ENCODE peak calls at places on chromosome 5, in ten cellular contexts. K is WTC11; Y is KBM-7; X is B cell; A is CD8-positive, alpha-beta T cell; E is activated T-cell treated with anti-CD3 and anti-CD28 coated beads for 24 hours; O is neural progenitor cell; Q is stimulated activated effector memory CD8-positive, alpha-beta T cell treated with anti-CD3 and anti-CD28 coated beads, Interleukin-12 subunit alpha, Interleukin-12 subunit beta, amount 100 ng/mL, for 72 hours; B is CD4-positive, CD25-positive, alpha-beta regulatory T cell; N is stimulated activated CD8-positive, alpha-beta memory T cell treated with anti-CD3 and anti-CD28 coated beads, Interleukin-4, amount 100 ng/mL, for 4 hours. L is an unnamed sample.

GRCh38 chr5:73307645-73308346 is 134.8 kb downstream of the TMEM174 start:
- DNase-seq in K (no peak), Y (no peak), X (no peak), A (no peak), E (no peak), O (no peak), Q (no peak), B (no peak), N (no peak), L (no peak)

GRCh38 chr5:88183255-88183654 is 85.4 kb downstream of the TMEM161B start:
- DNase-seq in K (no peak), Y (no peak), X (no peak), A (no peak), E (no peak), O (no peak), Q (no peak), B (no peak), N (no peak), L (no peak)

GRCh38 chr5:160887780-160888179 is 35.8 kb upstream of the ATP10B start:
- DNase-seq in K (no peak), Y (no peak), X (no peak), A (no peak), E (no peak), O (no peak), Q (no peak), B (no peak), N (no peak), L (no peak)

GRCh38 chr5:127909078-127909477 is 174.5 kb upstream of the SLC12A2 start:
- DNase-seq in K (peak; percentile 48), Y (peak; percentile 37), X (no peak), A (no peak), E (no peak), O (peak; percentile 51), Q (no peak), B (peak; percentile 41), N (no peak), L (peak; percentile 64)

GRCh38 chr5:179870952-179871351 is 12.3 kb upstream of the MRNIP start:
- DNase-seq in K (no peak), Y (no peak), X (no peak), A (no peak), E (no peak), O (no peak), Q (no peak), B (no peak), N (no peak), L (no peak)

GRCh38 chr5:1652873-1653707 is 129.3 kb upstream of the LPCAT1 start:
- DNase-seq in K (no peak), Y (peak; percentile 27), X (peak; percentile 78), A (no peak), E (no peak), O (no peak), Q (no peak), B (peak; percentile 34), N (no peak), L (no peak)

GRCh38 chr5:166503506-166503905 is 1787.9 kb upstream of the WWC1 start:
- DNase-seq in K (no peak), Y (no peak), X (no peak), A (no peak), E (no peak), O (no peak), Q (no peak), B (no peak), N (no peak), L (no peak)

GRCh38 chr5:180090769-180091546 is 19.4 kb upstream of the RNF130 start:
- DNase-seq in K (peak; percentile 67), Y (peak; percentile 77), X (no peak), A (no peak), E (no peak), O (peak; percentile 78), Q (no peak), B (no peak), N (no peak), L (peak; percentile 41)

GRCh38 chr5:1014346-1014745 is 5.7 kb downstream of the NKD2 start:
- DNase-seq in K (no peak), Y (no peak), X (peak; percentile 20), A (no peak), E (no peak), O (no peak), Q (no peak), B (no peak), N (no peak), L (no peak)

GRCh38 chr5:58871648-58872242 is 288.9 kb downstream of the RAB3C start:
- DNase-seq in K (no peak), Y (peak; percentile 50), X (no peak), A (no peak), E (no peak), O (peak; percentile 39), Q (no peak), B (peak; percentile 40), N (no peak), L (peak; percentile 64)

GRCh38 chr5:43039468-43040286 is 442 bp downstream of the ANXA2R start:
- DNase-seq in K (peak; percentile 53), Y (peak; percentile 79), X (peak; percentile 59), A (peak; percentile 75), E (peak; percentile 58), O (peak; percentile 82), Q (peak; percentile 49), B (peak; percentile 77), N (no peak), L (peak; percentile 64)

GRCh38 chr5:133642153-133642552 is 29.8 kb upstream of the FSTL4 start:
- DNase-seq in K (no peak), Y (no peak), X (no peak), A (no peak), E (no peak), O (no peak), Q (no peak), B (no peak), N (no peak), L (no peak)

GRCh38 chr5:5165541-5166002 is 25.4 kb downstream of the ADAMTS16 start:
- DNase-seq in K (no peak), Y (no peak), X (no peak), A (no peak), E (no peak), O (no peak), Q (no peak), B (no peak), N (no peak), L (no peak)

GRCh38 chr5:134122530-134122929 is 8.0 kb downstream of the TCF7 start:
- DNase-seq in K (no peak), Y (no peak), X (peak; percentile 55), A (peak; percentile 78), E (no peak), O (no peak), Q (no peak), B (peak; percentile 87), N (no peak), L (no peak)

GRCh38 chr5:128498844-128499455 is 39.1 kb downstream of the FBN2 start:
- DNase-seq in K (no peak), Y (peak; percentile 14), X (no peak), A (no peak), E (no peak), O (peak; percentile 49), Q (no peak), B (peak; percentile 2), N (no peak), L (peak; percentile 33)

GRCh38 chr5:38978036-38978435 is 96.2 kb downstream of the RICTOR start:
- DNase-seq in K (no peak), Y (no peak), X (no peak), A (no peak), E (no peak), O (no peak), Q (no peak), B (no peak), N (no peak), L (no peak)

GRCh38 chr5:3592298-3592697 is 3.3 kb upstream of the IRX1 start:
- DNase-seq in K (peak; percentile 61), Y (no peak), X (no peak), A (no peak), E (no peak), O (peak; percentile 80), Q (no peak), B (no peak), N (no peak), L (no peak)

GRCh38 chr5:56126487-56127179 is 106.5 kb downstream of the ANKRD55 start:
- DNase-seq in K (no peak), Y (no peak), X (no peak), A (no peak), E (no peak), O (no peak), Q (no peak), B (no peak), N (no peak), L (no peak)

GRCh38 chr5:137470111-137470920 is 28.8 kb downstream of the SPOCK1 start:
- DNase-seq in K (no peak), Y (no peak), X (no peak), A (no peak), E (no peak), O (no peak), Q (no peak), B (no peak), N (no peak), L (peak; percentile 41)

GRCh38 chr5:78518365-78519197 is 130.0 kb downstream of the LHFPL2 start:
- DNase-seq in K (no peak), Y (no peak), X (no peak), A (no peak), E (no peak), O (no peak), Q (no peak), B (no peak), N (no peak), L (no peak)

GRCh38 chr5:76813982-76814562 is 4.8 kb upstream of the F2RL1 start:
- DNase-seq in K (no peak), Y (no peak), X (no peak), A (no peak), E (no peak), O (no peak), Q (no peak), B (no peak), N (no peak), L (no peak)

GRCh38 chr5:153883829-153884228 is 154.9 kb downstream of the FAM114A2 start:
- DNase-seq in K (no peak), Y (no peak), X (no peak), A (no peak), E (no peak), O (peak; percentile 65), Q (no peak), B (no peak), N (no peak), L (no peak)

GRCh38 chr5:109805882-109806281 is 116.2 kb downstream of the MAN2A1 start:
- DNase-seq in K (peak; percentile 25), Y (no peak), X (no peak), A (no peak), E (no peak), O (peak; percentile 72), Q (no peak), B (no peak), N (no peak), L (no peak)

GRCh38 chr5:1546556-1546955 is 22.8 kb upstream of the LPCAT1 start:
- DNase-seq in K (no peak), Y (no peak), X (peak; percentile 32), A (no peak), E (no peak), O (no peak), Q (no peak), B (no peak), N (no peak), L (no peak)

GRCh38 chr5:79255786-79256557 is 20.0 kb downstream of the JMY start:
- DNase-seq in K (peak; percentile 75), Y (no peak), X (no peak), A (no peak), E (no peak), O (peak; percentile 70), Q (peak; percentile 21), B (no peak), N (no peak), L (peak; percentile 43)

GRCh38 chr5:173762930-173763329 is 125.2 kb upstream of the CPEB4 start:
- DNase-seq in K (no peak), Y (no peak), X (no peak), A (no peak), E (no peak), O (no peak), Q (no peak), B (no peak), N (no peak), L (no peak)

GRCh38 chr5:167208911-167209310 is 1082.5 kb upstream of the WWC1 start:
- DNase-seq in K (no peak), Y (no peak), X (no peak), A (no peak), E (no peak), O (no peak), Q (no peak), B (no peak), N (no peak), L (peak; percentile 18)